ENCODE peak calls at places on chromosomes 7 and 10, in four cellular contexts. K is H1, S is fibroblast of lung, Z is mucosa of descending colon. O is an unnamed sample. For H3K4me1, the result is how much of the 10 kb centered on the place peaks cover.

GRCh38 chr7:3688061-3688460 is 387.0 kb downstream of the SDK1 start:
- DNase-seq in K (no peak), S (no peak), Z (no peak), O (no peak)

GRCh38 chr10:72265925-72266865 is 7.5 kb upstream of the DDIT4 start:
- DNase-seq in K (no peak), S (no peak), Z (no peak), O (no peak)

GRCh38 chr10:51031995-51032394 is 42.3 kb upstream of the PRKG1 start:
- DNase-seq in S (no peak), K (no peak), Z (no peak), O (no peak)

GRCh38 chr7:75599244-75599771 is 107.2 kb downstream of the SPDYE5 start:
- DNase-seq in K (no peak), S (peak), Z (no peak), O (peak)

GRCh38 chr10:22363305-22363704 is 18.0 kb downstream of the SPAG6 start:
- DNase-seq in K (no peak), Z (no peak), S (no peak), O (no peak)

GRCh38 chr7:12493407-12493806 is 77.1 kb upstream of the SCIN start:
- DNase-seq in S (peak), K (no peak), Z (no peak), O (no peak)

GRCh38 chr7:29812185-29812876 is 6.0 kb downstream of the WIPF3 start:
- DNase-seq in K (no peak), S (peak), Z (no peak), O (no peak)

GRCh38 chr10:91796332-91797076 is 1.7 kb upstream of the TNKS2 start:
- DNase-seq in Z (peak), K (no peak), S (no peak), O (peak)

GRCh38 chr10:42992156-42992956 is 84.5 kb upstream of the RET start:
- DNase-seq in Z (no peak), S (no peak), K (no peak), O (no peak)

GRCh38 chr7:109179601-109180000 is 609.9 kb downstream of the DNAJB9 start:
- DNase-seq in S (no peak), K (no peak), Z (no peak), O (no peak)

GRCh38 chr7:106421181-106421762 is 136.5 kb upstream of the NAMPT start:
- DNase-seq in K (no peak), S (peak), Z (peak), O (peak)

GRCh38 chr10:101767600-101767945 is 8.3 kb downstream of the FGF8 start:
- DNase-seq in S (no peak), Z (no peak), K (no peak), O (no peak)
- H3K4me1 ChIP-seq in S (under half), Z (under half), K (under half), O (under half)

GRCh38 chr10:26437637-26438461 is at the start of gene APBB1IP:
- DNase-seq in S (peak), Z (peak), K (no peak), O (no peak)

GRCh38 chr10:26440091-26440445 is 1.9 kb downstream of the APBB1IP start:
- DNase-seq in S (no peak), K (no peak), Z (no peak), O (no peak)

GRCh38 chr10:26439436-26440090 is 1.4 kb downstream of the APBB1IP start:
- DNase-seq in S (no peak), Z (no peak), K (no peak), O (no peak)

GRCh38 chr10:26436848-26437247 is 1.3 kb upstream of the APBB1IP start:
- DNase-seq in Z (no peak), K (no peak), S (no peak), O (no peak)

GRCh38 chr10:26438534-26439269 is 561 bp downstream of the APBB1IP start:
- DNase-seq in K (no peak), Z (peak), S (peak), O (no peak)
- TF ChIP-seq CTCF in K (no peak), Z (no peak), S (no peak), O (no peak)

GRCh38 chr10:119268428-119268827 is 61.1 kb downstream of the GRK5 start:
- DNase-seq in S (no peak), Z (no peak), K (no peak), O (no peak)
- H3K4me1 ChIP-seq in S (under half), Z (under half), K (under half), O (under half)

GRCh38 chr7:19621740-19622139 is 87.1 kb downstream of the POLR1F start:
- DNase-seq in Z (no peak), K (no peak), S (no peak), O (no peak)
- TF ChIP-seq CTCF in Z (no peak), K (no peak), S (no peak), O (no peak)

GRCh38 chr7:158011941-158012340 is 575.7 kb downstream of the PTPRN2 start:
- DNase-seq in K (no peak), S (no peak), Z (no peak), O (no peak)
- H3K4me1 ChIP-seq in K (under half), S (under half), Z (under half), O (under half)

GRCh38 chr7:43922726-43923125 is 3.5 kb upstream of the UBE2D4 start:
- DNase-seq in Z (no peak), S (no peak), K (no peak), O (no peak)

GRCh38 chr7:43921423-43921822 is 4.8 kb upstream of the UBE2D4 start:
- DNase-seq in K (no peak), S (no peak), Z (no peak), O (no peak)

GRCh38 chr7:43927810-43928209 is 1.6 kb downstream of the UBE2D4 start:
- DNase-seq in K (no peak), Z (no peak), S (no peak), O (no peak)

GRCh38 chr7:43929529-43930457 is 3.6 kb downstream of the UBE2D4 start:
- DNase-seq in K (no peak), Z (no peak), S (no peak), O (no peak)

DNA sequence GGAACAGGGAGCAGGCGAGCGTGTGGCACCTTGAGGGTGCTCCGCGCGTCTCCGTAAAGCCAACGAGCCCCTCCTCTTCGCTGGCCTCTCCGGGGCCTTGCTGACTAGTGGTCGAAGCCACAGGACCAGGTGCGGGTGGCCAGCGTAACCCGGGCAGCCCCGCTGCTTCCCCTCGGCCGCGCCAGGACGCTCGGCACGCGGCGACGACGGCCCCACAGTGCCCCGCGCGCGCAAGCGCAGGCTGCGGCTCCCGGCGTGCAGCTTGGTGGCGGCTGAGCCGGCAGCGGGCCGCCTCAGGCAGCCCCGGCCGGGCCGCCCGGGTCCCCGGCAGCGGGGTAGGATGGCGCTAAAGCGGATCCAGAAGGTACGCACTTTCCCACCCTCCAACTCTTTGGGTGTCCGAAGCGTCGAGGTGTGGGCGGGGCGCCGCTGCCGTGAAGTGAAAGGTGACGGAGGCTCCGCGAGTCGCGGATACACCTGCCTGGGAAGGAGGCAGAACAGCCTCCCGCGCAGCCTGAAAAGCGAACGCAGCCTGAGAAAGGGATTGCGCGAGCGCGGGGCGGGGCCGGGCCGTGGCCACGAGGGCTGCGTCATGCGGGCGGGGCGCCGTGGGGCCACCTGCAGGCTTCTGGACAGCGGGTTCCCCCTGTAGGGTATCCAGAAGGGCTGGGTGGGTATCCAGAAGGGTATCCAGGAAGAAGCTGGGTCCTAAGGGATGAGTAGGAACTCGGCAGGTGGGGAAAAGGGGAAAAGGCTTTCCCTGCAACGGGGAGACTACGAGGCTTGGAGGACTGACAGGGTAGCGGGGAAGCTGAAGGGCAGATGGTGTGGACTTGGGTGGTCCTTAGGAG is at the start of gene UBE2D4:
- DNase-seq in K (no peak), S (peak), Z (peak), O (peak)
- TF ChIP-seq CTCF in K (no peak), S (no peak), Z (no peak), O (no peak)

O was measured in ovary.